ENCODE peak calls at places on chromosomes 1 and 21, in seven cellular contexts. X is HCT116, W is GM12878, Z is K562, C is Panc1, Q is upper lobe of left lung, D is HepG2. I is an unnamed sample. For H3K27me3, the result is how much of the 10 kb centered on the place peaks cover.

GRCh38 chr1:51861669-51862068 is 16.9 kb downstream of the NRDC start:
- ATAC-seq in Z (no peak), Q (no peak), D (no peak), C (no peak), X (no peak), W (no peak), I (no peak)

GRCh38 chr1:63728611-63729226 is 45.1 kb upstream of the ROR1 start:
- ATAC-seq in Q (no peak), D (no peak), X (no peak), W (no peak), Z (no peak), C (no peak), I (no peak)

GRCh38 chr1:227895828-227896685 is 51.7 kb downstream of the WNT9A start:
- ATAC-seq in D (peak), Z (peak), X (peak), Q (no peak), C (peak), W (no peak), I (peak)

GRCh38 chr1:26254404-26254803 is 20.4 kb downstream of the CEP85 start:
- ATAC-seq in C (no peak), W (no peak), Z (no peak), D (no peak), Q (no peak), X (no peak), I (no peak)

GRCh38 chr21:29691616-29692491 is 247.9 kb downstream of the GRIK1 start:
- ATAC-seq in D (no peak), C (no peak), W (no peak), X (no peak), Z (peak), Q (no peak), I (no peak)

GRCh38 chr1:62682531-62682930 is 5.7 kb downstream of the DOCK7 start:
- ATAC-seq in D (peak), W (no peak), Q (no peak), X (no peak), Z (no peak), C (no peak), I (no peak)

GRCh38 chr1:197173571-197174482 is 27.4 kb upstream of the ASPM start:
- ATAC-seq in C (no peak), D (peak), Q (no peak), X (no peak), W (no peak), Z (no peak), I (no peak)

GRCh38 chr1:45913183-45913924 is 109.9 kb downstream of the MAST2 start:
- ATAC-seq in X (no peak), Q (peak), C (peak), D (no peak), W (peak), Z (peak), I (peak)

GRCh38 chr1:212678456-212679410 is 20.9 kb downstream of the BATF3 start:
- ATAC-seq in W (peak), D (peak), C (peak), X (no peak), Q (no peak), Z (no peak), I (no peak)

GRCh38 chr1:19437911-19438310 is 47.4 kb downstream of the CAPZB start:
- ATAC-seq in Q (peak), D (no peak), W (no peak), Z (no peak), C (no peak), X (no peak), I (peak)

GRCh38 chr1:111778066-111778465 is 22.4 kb downstream of the DDX20 start:
- ATAC-seq in Z (no peak), C (no peak), D (no peak), Q (no peak), W (no peak), X (peak), I (no peak)

GRCh38 chr21:29221259-29221744 is 77.4 kb upstream of the BACH1 start:
- ATAC-seq in C (no peak), Q (no peak), Z (no peak), X (no peak), W (no peak), D (no peak), I (no peak)

GRCh38 chr21:39137248-39138186 is 45.7 kb downstream of the PSMG1 start:
- ATAC-seq in Q (no peak), D (peak), C (peak), X (no peak), Z (peak), W (no peak), I (no peak)

GRCh38 chr1:69567847-69568434 is at the start of gene LRRC7:
- ATAC-seq in X (no peak), Z (peak), Q (no peak), W (no peak), C (peak), D (peak), I (peak)

GRCh38 chr1:61047061-61047460 is 35.3 kb upstream of the NFIA start:
- ATAC-seq in X (no peak), D (no peak), Z (no peak), W (no peak), Q (no peak), C (no peak), I (no peak)

GRCh38 chr1:160522136-160522535 is 919 bp downstream of the SLAMF6 start:
- ATAC-seq in W (peak), Z (peak), Q (no peak), X (no peak), C (no peak), D (no peak), I (no peak)

GRCh38 chr1:180892272-180892671 is 20.4 kb upstream of the KIAA1614 start:
- ATAC-seq in Q (no peak), D (no peak), Z (no peak), C (no peak), X (no peak), W (no peak), I (no peak)

GRCh38 chr1:167564592-167564991 is 11.0 kb upstream of the CREG1 start:
- ATAC-seq in Z (peak), Q (peak), W (peak), C (no peak), D (no peak), X (peak), I (peak)

GRCh38 chr1:147496571-147496970 is 44.7 kb upstream of the BCL9 start:
- ATAC-seq in Q (no peak), W (peak), Z (peak), D (peak), X (peak), C (no peak), I (peak)

GRCh38 chr1:109151591-109151990 is 37.7 kb downstream of the ELAPOR1 start:
- ATAC-seq in W (peak), D (peak), C (no peak), Z (no peak), Q (no peak), X (peak), I (no peak)

GRCh38 chr1:183043872-183044859 is 20.9 kb downstream of the LAMC1 start:
- ATAC-seq in Q (no peak), C (no peak), W (no peak), Z (no peak), D (no peak), X (no peak), I (no peak)

GRCh38 chr1:158180741-158181576 is at the start of gene CD1D:
- ATAC-seq in Q (peak), C (peak), X (no peak), W (peak), Z (no peak), D (peak), I (no peak)

GRCh38 chr1:155124503-155125463 is 2.9 kb upstream of the EFNA1 start:
- ATAC-seq in Z (no peak), W (no peak), Q (no peak), D (peak), C (no peak), X (no peak), I (no peak)

GRCh38 chr21:20882462-20883415 is 115.5 kb upstream of the NCAM2 start:
- ATAC-seq in C (no peak), Q (no peak), D (no peak), Z (peak), X (no peak), W (no peak), I (no peak)

GRCh38 chr1:2061065-2061778 is 11.0 kb downstream of the PRKCZ start:
- ATAC-seq in X (peak), C (no peak), D (no peak), W (no peak), Q (peak), Z (peak), I (no peak)

GRCh38 chr1:182716740-182717720 is 32.6 kb upstream of the RGS8 start:
- ATAC-seq in D (no peak), Q (no peak), W (peak), Z (no peak), C (no peak), X (no peak), I (no peak)

GRCh38 chr1:73100216-73100615 is 817.9 kb upstream of the NEGR1 start:
- ATAC-seq in W (no peak), X (no peak), D (no peak), Z (no peak), Q (no peak), C (no peak), I (no peak)
- TF ChIP-seq CTCF in W (no peak), X (no peak), D (no peak), Z (no peak), Q (no peak), C (peak), I (no peak)

GRCh38 chr1:36322085-36322785 is 1.2 kb downstream of the EVA1B start:
- ATAC-seq in X (peak), Q (no peak), Z (no peak), W (no peak), C (peak), D (no peak), I (no peak)
- H3K27me3 ChIP-seq in X (under half), Q (under half), Z (under half), W (under half), C (under half), D (under half), I (under half)

GRCh38 chr1:11273595-11274234 is 717 bp downstream of the UBIAD1 start:
- ATAC-seq in Q (peak), D (peak), X (peak), W (peak), Z (peak), C (peak), I (peak)

GRCh38 chr1:11272544-11272841 is 505 bp upstream of the UBIAD1 start:
- ATAC-seq in X (no peak), Z (no peak), Q (no peak), C (no peak), D (peak), W (peak), I (no peak)

DNA sequence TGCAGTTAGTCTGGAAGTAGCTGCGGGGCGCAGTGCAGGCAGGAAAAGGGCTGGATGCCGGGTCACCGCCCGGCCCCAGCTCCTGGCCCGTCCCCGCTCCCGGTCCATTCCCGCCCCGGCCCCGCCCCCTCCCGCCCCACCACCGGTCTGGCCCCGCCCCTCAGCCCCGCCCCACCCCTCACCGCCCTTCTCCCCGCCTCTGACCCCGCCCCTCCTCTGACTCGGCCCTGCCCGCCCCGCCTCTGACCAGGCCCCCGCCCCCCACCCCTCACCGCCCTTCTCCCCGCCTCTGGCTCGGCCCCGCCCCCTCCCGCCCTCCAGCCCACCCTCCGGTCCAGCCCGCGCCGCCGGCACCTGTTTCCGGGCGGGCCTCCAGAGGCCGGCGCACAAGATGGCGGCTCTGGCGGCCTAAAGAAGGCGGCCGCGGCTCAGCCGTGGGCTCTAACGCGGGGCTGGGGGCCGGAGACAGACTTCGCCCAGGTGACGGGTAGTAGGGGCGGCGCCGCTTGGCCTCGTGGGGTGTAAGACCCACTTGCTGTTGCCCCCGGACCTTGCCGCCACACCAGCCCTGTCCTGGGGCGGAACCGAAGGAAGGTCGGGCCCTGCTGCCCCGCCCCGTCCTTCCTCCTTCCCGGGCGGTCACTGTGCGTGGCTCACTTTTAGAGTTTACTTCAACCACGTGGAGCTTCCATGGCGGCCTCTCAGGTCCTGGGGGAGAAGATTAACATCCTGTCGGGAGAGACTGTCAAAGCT is at the start of gene UBIAD1:
- ATAC-seq in W (peak), X (peak), D (peak), Z (peak), Q (peak), C (peak), I (peak)
- TF ChIP-seq POLR2AphosphoS5 in W (peak), X (peak), D (peak), Z (peak), Q (peak), C (peak), I (peak)

GRCh38 chr1:58815680-58816071 is 31.8 kb upstream of the JUN start:
- ATAC-seq in D (peak), X (peak), C (peak), Z (peak), Q (no peak), W (peak), I (peak)

GRCh38 chr1:58815069-58815679 is 31.3 kb upstream of the JUN start:
- ATAC-seq in W (peak), Q (peak), C (peak), Z (peak), D (peak), X (peak), I (peak)

GRCh38 chr1:58816747-58817221 is 32.9 kb upstream of the JUN start:
- ATAC-seq in C (no peak), D (no peak), X (no peak), Z (no peak), W (no peak), Q (no peak), I (no peak)

GRCh38 chr1:58814251-58815068 is 30.6 kb upstream of the JUN start:
- ATAC-seq in C (no peak), W (no peak), Q (peak), D (no peak), Z (no peak), X (peak), I (peak)

DNA sequence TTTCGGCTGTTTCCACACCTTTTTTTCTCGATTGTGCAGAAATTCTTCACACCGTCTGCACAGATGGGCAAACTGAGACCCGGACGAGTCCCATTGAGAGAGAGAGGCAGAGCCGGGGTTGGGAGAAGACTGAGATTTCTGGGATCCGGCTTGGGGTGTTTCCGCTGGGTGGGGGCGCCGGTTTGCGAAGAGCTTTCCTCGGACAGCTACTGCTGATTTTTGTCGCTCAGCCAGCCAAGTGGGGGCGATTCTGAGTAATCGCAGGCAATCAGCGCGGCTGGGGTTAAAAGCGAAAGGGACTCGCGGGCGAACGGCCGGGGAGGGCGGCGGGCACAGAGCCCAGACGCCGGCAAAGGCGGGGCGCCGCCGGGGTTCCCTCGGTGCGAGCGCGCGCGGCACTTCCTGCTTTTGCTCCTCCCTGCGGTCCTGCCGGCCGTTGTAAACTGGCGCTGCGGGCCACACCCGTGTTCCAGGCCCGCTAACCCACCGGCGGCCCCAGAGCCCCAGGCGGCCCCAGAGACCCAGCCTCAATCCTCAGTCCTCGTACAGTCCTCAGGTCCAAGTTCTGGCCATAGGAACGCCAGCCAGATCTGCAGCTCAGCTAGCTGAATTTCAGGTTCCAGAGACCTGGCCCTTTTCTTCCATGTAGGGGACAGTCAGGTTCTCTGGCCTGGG is 32.4 kb upstream of the JUN start:
- ATAC-seq in Z (peak), X (peak), W (peak), C (peak), Q (peak), D (peak), I (peak)
- TF ChIP-seq CTCF in Z (peak), X (no peak), W (peak), C (peak), Q (peak), D (peak), I (peak)

DNA sequence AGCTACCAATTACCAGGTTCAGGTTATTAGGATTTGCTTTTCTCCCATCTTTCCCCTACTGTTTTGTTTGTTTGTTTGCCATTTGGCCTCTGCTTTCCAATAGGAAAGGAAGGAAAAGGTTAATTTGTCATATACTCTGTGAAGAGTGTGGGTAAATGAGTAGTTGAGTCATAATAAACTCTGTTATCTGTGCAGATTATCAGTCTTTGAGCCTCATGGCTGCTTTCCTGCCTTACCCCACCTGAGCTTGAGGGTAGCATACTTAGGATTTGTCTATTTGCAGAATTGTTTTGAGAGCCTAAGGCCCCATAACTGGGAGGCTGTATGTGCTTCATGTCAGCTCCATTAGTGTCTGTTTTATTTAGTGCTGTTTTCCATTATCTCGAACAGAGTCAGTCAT is 32.9 kb upstream of the SNX27 start:
- ATAC-seq in X (no peak), Z (no peak), D (no peak), C (peak), W (no peak), Q (no peak), I (no peak)
- H3K27me3 ChIP-seq in X (under half), Z (under half), D (under half), C (under half), W (under half), Q (under half), I (under half)

GRCh38 chr1:226132731-226133503 is 53.6 kb downstream of the ACBD3 start:
- ATAC-seq in W (peak), C (no peak), Q (peak), D (no peak), Z (no peak), X (no peak), I (no peak)
- TF ChIP-seq POLR2AphosphoS5 in W (no peak), C (no peak), Q (no peak), D (no peak), Z (no peak), X (no peak), I (no peak)

GRCh38 chr1:71193153-71193552 is 112.3 kb upstream of the ZRANB2 start:
- ATAC-seq in D (no peak), X (no peak), Q (no peak), W (no peak), C (no peak), Z (no peak), I (no peak)

GRCh38 chr1:71190843-71191242 is 110.0 kb upstream of the ZRANB2 start:
- ATAC-seq in D (no peak), Z (no peak), C (no peak), Q (no peak), W (no peak), X (no peak), I (no peak)

GRCh38 chr1:71200503-71200902 is 119.7 kb upstream of the ZRANB2 start:
- ATAC-seq in Z (no peak), C (no peak), W (no peak), X (no peak), D (no peak), Q (no peak), I (no peak)

GRCh38 chr1:71191520-71191919 is 110.7 kb upstream of the ZRANB2 start:
- ATAC-seq in Q (no peak), W (no peak), D (no peak), C (no peak), Z (no peak), X (no peak), I (no peak)

GRCh38 chr1:71196685-71197084 is 115.8 kb upstream of the ZRANB2 start:
- ATAC-seq in Q (no peak), X (no peak), C (no peak), D (no peak), Z (no peak), W (no peak), I (no peak)
- TF ChIP-seq CTCF in Q (peak), X (no peak), C (peak), D (no peak), Z (no peak), W (no peak), I (peak)

DNA sequence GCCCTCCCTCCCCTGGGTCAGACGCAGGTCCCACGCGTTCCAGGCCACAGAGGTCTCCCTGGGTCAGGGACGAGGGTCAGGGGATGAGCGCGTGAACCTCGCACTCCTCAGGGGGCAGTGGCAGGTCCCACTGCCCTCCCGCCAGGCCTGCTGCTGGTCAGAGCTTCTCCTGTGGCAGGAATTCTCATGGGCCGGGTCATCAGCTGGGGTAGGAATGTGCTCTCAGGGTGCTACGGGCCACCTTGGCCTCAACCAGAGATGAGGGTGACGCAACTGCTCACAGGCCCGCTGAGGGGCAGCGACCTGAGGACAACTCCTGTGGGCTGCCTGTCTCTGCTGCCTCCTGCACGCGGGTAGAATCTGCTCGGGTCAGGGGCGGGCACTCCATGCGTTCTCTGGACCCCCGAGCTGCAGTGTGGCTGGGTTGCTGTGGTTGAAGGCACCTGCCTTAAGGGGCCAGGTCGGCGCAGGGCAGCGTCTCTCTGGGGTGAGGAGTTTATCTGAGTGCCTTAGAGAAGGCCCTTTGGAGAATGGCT is 128.8 kb downstream of the PRDM16 start:
- ATAC-seq in Q (no peak), D (peak), Z (no peak), C (no peak), W (no peak), X (no peak), I (no peak)
- H3K27me3 ChIP-seq in Q (under half), D (under half), Z (under half), C (under half), W (under half), X (under half), I (under half)

GRCh38 chr1:9006956-9007615 is 19.1 kb downstream of the SLC2A7 start:
- ATAC-seq in Z (no peak), D (no peak), Q (no peak), X (no peak), C (no peak), W (no peak), I (no peak)

GRCh38 chr1:9010781-9011323 is 15.4 kb downstream of the SLC2A7 start:
- ATAC-seq in C (no peak), D (no peak), Z (no peak), W (peak), X (no peak), Q (peak), I (peak)

GRCh38 chr1:9008236-9008635 is 18.0 kb downstream of the SLC2A7 start:
- ATAC-seq in W (peak), X (no peak), Q (no peak), C (no peak), Z (no peak), D (no peak), I (no peak)

GRCh38 chr1:9013824-9014223 is 12.4 kb downstream of the SLC2A7 start:
- ATAC-seq in D (no peak), Z (no peak), W (no peak), C (no peak), Q (no peak), X (no peak), I (no peak)

GRCh38 chr1:9009438-9010366 is 16.5 kb downstream of the SLC2A7 start:
- ATAC-seq in D (peak), Z (peak), X (peak), Q (no peak), W (peak), C (peak), I (no peak)
- TF ChIP-seq POLR2AphosphoS5 in D (no peak), Z (peak), X (peak), Q (no peak), W (peak), C (no peak), I (no peak)

I was measured in gastroesophageal sphincter.